ENCODE peak calls at places on chromosome 10, in ten cellular contexts. One of them, this sample, is unnamed.

GRCh38 chr10:5732141-5732540 is 47.5 kb downstream of the TASOR2 start:
- DNase-seq in lower leg skin: no peak
- DNase-seq in GM12865: no peak
- DNase-seq in NT2/D1: no peak
- DNase-seq in brain microvascular endothelial cell: no peak
- DNase-seq in neural progenitor cell: no peak
- DNase-seq in A549: no peak
- DNase-seq in skeletal muscle cell: no peak
- DNase-seq in AG04450: no peak
- DNase-seq in kidney epithelial cell: no peak
- DNase-seq in this sample: no peak

GRCh38 chr10:13983035-13983434 is 347.7 kb downstream of the FRMD4A start:
- DNase-seq in lower leg skin: no peak
- DNase-seq in GM12865: no peak
- DNase-seq in NT2/D1: no peak
- DNase-seq in brain microvascular endothelial cell: no peak
- DNase-seq in neural progenitor cell: no peak
- DNase-seq in A549: no peak
- DNase-seq in skeletal muscle cell: no peak
- DNase-seq in AG04450: no peak
- DNase-seq in kidney epithelial cell: no peak
- DNase-seq in this sample: no peak

GRCh38 chr10:34985823-34986222 is 104.3 kb downstream of the CUL2 start:
- DNase-seq in lower leg skin: peak; percentile 20
- DNase-seq in GM12865: no peak
- DNase-seq in NT2/D1: no peak
- DNase-seq in brain microvascular endothelial cell: no peak
- DNase-seq in neural progenitor cell: peak; percentile 51
- DNase-seq in A549: no peak
- DNase-seq in skeletal muscle cell: no peak
- DNase-seq in AG04450: no peak
- DNase-seq in kidney epithelial cell: no peak
- DNase-seq in this sample: no peak

GRCh38 chr10:92594194-92594593 is 1.3 kb downstream of the KIF11 start:
- DNase-seq in lower leg skin: no peak
- DNase-seq in GM12865: peak; percentile 50
- DNase-seq in NT2/D1: no peak
- DNase-seq in brain microvascular endothelial cell: no peak
- DNase-seq in neural progenitor cell: no peak
- DNase-seq in A549: no peak
- DNase-seq in skeletal muscle cell: no peak
- DNase-seq in AG04450: no peak
- DNase-seq in kidney epithelial cell: no peak
- DNase-seq in this sample: no peak

GRCh38 chr10:36730316-36730715 is 395.1 kb upstream of the ANKRD30A start:
- DNase-seq in lower leg skin: no peak
- DNase-seq in GM12865: no peak
- DNase-seq in NT2/D1: no peak
- DNase-seq in brain microvascular endothelial cell: no peak
- DNase-seq in neural progenitor cell: no peak
- DNase-seq in A549: no peak
- DNase-seq in skeletal muscle cell: no peak
- DNase-seq in AG04450: no peak
- DNase-seq in kidney epithelial cell: no peak
- DNase-seq in this sample: no peak

GRCh38 chr10:116470768-116471415 is 43.2 kb downstream of the PNLIPRP3 start:
- DNase-seq in lower leg skin: no peak
- DNase-seq in GM12865: no peak
- DNase-seq in NT2/D1: no peak
- DNase-seq in brain microvascular endothelial cell: peak; percentile 1
- DNase-seq in neural progenitor cell: peak; percentile 43
- DNase-seq in A549: peak; percentile 37
- DNase-seq in skeletal muscle cell: no peak
- DNase-seq in AG04450: no peak
- DNase-seq in kidney epithelial cell: no peak
- DNase-seq in this sample: peak; percentile 45

GRCh38 chr10:73810735-73811465 is 498 bp downstream of the NDST2 start:
- DNase-seq in lower leg skin: peak; percentile 91
- DNase-seq in GM12865: peak; percentile 69
- DNase-seq in NT2/D1: no peak
- DNase-seq in brain microvascular endothelial cell: no peak
- DNase-seq in neural progenitor cell: peak; percentile 61
- DNase-seq in A549: peak; percentile 58
- DNase-seq in skeletal muscle cell: no peak
- DNase-seq in AG04450: no peak
- DNase-seq in kidney epithelial cell: no peak
- DNase-seq in this sample: peak; percentile 57

GRCh38 chr10:20598590-20598989 is 298.5 kb downstream of the NEBL start:
- DNase-seq in lower leg skin: peak; percentile 87
- DNase-seq in GM12865: no peak
- DNase-seq in NT2/D1: peak; percentile 40
- DNase-seq in brain microvascular endothelial cell: peak; percentile 95
- DNase-seq in neural progenitor cell: no peak
- DNase-seq in A549: peak; percentile 10
- DNase-seq in skeletal muscle cell: peak; percentile 93
- DNase-seq in AG04450: peak; percentile 11
- DNase-seq in kidney epithelial cell: peak; percentile 85
- DNase-seq in this sample: no peak

GRCh38 chr10:129959544-129960492 is 4.3 kb downstream of the EBF3 start:
- DNase-seq in lower leg skin: peak; percentile 80
- DNase-seq in GM12865: no peak
- DNase-seq in NT2/D1: no peak
- DNase-seq in brain microvascular endothelial cell: no peak
- DNase-seq in neural progenitor cell: peak; percentile 65
- DNase-seq in A549: no peak
- DNase-seq in skeletal muscle cell: no peak
- DNase-seq in AG04450: no peak
- DNase-seq in kidney epithelial cell: no peak
- DNase-seq in this sample: no peak

GRCh38 chr10:118459642-118460193 is 117.6 kb upstream of the FAM204A start:
- DNase-seq in lower leg skin: peak; percentile 89
- DNase-seq in GM12865: peak; percentile 51
- DNase-seq in NT2/D1: peak; percentile 50
- DNase-seq in brain microvascular endothelial cell: peak; percentile 67
- DNase-seq in neural progenitor cell: peak; percentile 88
- DNase-seq in A549: peak; percentile 65
- DNase-seq in skeletal muscle cell: no peak
- DNase-seq in AG04450: peak; percentile 18
- DNase-seq in kidney epithelial cell: no peak
- DNase-seq in this sample: peak; percentile 79

GRCh38 chr10:76397210-76397881 is 965.9 kb downstream of the LRMDA start:
- DNase-seq in lower leg skin: no peak
- DNase-seq in GM12865: no peak
- DNase-seq in NT2/D1: no peak
- DNase-seq in brain microvascular endothelial cell: peak; percentile 69
- DNase-seq in neural progenitor cell: no peak
- DNase-seq in A549: no peak
- DNase-seq in skeletal muscle cell: peak; percentile 31
- DNase-seq in AG04450: no peak
- DNase-seq in kidney epithelial cell: no peak
- DNase-seq in this sample: no peak

GRCh38 chr10:124262249-124262865 is 156.4 kb downstream of the OAT start:
- DNase-seq in lower leg skin: no peak
- DNase-seq in GM12865: no peak
- DNase-seq in NT2/D1: no peak
- DNase-seq in brain microvascular endothelial cell: no peak
- DNase-seq in neural progenitor cell: no peak
- DNase-seq in A549: no peak
- DNase-seq in skeletal muscle cell: no peak
- DNase-seq in AG04450: no peak
- DNase-seq in kidney epithelial cell: no peak
- DNase-seq in this sample: no peak

GRCh38 chr10:69880301-69881081 is 78.8 kb downstream of the COL13A1 start:
- DNase-seq in lower leg skin: no peak
- DNase-seq in GM12865: peak; percentile 13
- DNase-seq in NT2/D1: no peak
- DNase-seq in brain microvascular endothelial cell: no peak
- DNase-seq in neural progenitor cell: no peak
- DNase-seq in A549: no peak
- DNase-seq in skeletal muscle cell: no peak
- DNase-seq in AG04450: no peak
- DNase-seq in kidney epithelial cell: no peak
- DNase-seq in this sample: no peak

DNA sequence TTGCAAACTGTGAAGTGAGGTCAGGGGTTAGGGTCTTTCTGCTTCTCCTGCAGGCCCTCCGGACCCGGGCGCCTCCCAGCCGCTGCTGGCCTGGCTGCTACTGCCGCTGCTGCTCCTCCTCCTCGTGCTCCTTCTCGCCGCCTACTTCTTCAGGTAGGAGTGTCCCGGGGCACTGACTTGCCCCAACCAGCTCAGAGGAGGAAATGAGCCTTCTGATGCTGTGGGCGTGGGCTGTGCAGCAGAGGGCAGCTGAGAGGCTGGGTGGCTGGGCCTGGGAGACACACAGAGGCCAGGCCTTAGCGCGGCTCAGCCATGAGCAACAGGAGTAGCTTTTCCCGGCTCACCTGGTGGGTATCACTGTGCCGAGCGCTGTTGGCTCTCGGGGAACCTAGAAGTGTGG is 78.9 kb downstream of the MKI67 start:
- DNase-seq in lower leg skin: peak; percentile 94
- DNase-seq in GM12865: peak; percentile 92
- DNase-seq in NT2/D1: no peak
- DNase-seq in brain microvascular endothelial cell: peak; percentile 20
- DNase-seq in neural progenitor cell: peak; percentile 72
- DNase-seq in A549: no peak
- DNase-seq in skeletal muscle cell: no peak
- DNase-seq in AG04450: no peak
- DNase-seq in kidney epithelial cell: peak; percentile 78
- DNase-seq in this sample: peak; percentile 92
- H3K4me3 ChIP-seq in lower leg skin: no peak overlapping the region
- H3K4me3 ChIP-seq in GM12865: peak overlapping the region; percentile 65
- H3K4me3 ChIP-seq in NT2/D1: no peak overlapping the region
- H3K4me3 ChIP-seq in brain microvascular endothelial cell: no peak overlapping the region
- H3K4me3 ChIP-seq in neural progenitor cell: no peak overlapping the region
- H3K4me3 ChIP-seq in A549: no peak overlapping the region
- H3K4me3 ChIP-seq in skeletal muscle cell: no peak overlapping the region
- H3K4me3 ChIP-seq in AG04450: no peak overlapping the region
- H3K4me3 ChIP-seq in kidney epithelial cell: peak overlapping the region; percentile 25
- H3K4me3 ChIP-seq in this sample: peak overlapping the region; percentile 32

GRCh38 chr10:47360419-47361040 is 12.4 kb downstream of the RBP3 start:
- DNase-seq in lower leg skin: peak; percentile 73
- DNase-seq in GM12865: no peak
- DNase-seq in NT2/D1: no peak
- DNase-seq in brain microvascular endothelial cell: peak; percentile 20
- DNase-seq in neural progenitor cell: no peak
- DNase-seq in A549: no peak
- DNase-seq in skeletal muscle cell: no peak
- DNase-seq in AG04450: no peak
- DNase-seq in kidney epithelial cell: no peak
- DNase-seq in this sample: no peak
- H3K4me3 ChIP-seq in lower leg skin: no peak overlapping the region
- H3K4me3 ChIP-seq in GM12865: no peak overlapping the region
- H3K4me3 ChIP-seq in NT2/D1: no peak overlapping the region
- H3K4me3 ChIP-seq in brain microvascular endothelial cell: no peak overlapping the region
- H3K4me3 ChIP-seq in neural progenitor cell: no peak overlapping the region
- H3K4me3 ChIP-seq in A549: no peak overlapping the region
- H3K4me3 ChIP-seq in skeletal muscle cell: no peak overlapping the region
- H3K4me3 ChIP-seq in AG04450: no peak overlapping the region
- H3K4me3 ChIP-seq in kidney epithelial cell: no peak overlapping the region
- H3K4me3 ChIP-seq in this sample: no peak overlapping the region

GRCh38 chr10:78406648-78407008 is 373.0 kb downstream of the RPS24 start:
- DNase-seq in lower leg skin: no peak
- DNase-seq in GM12865: no peak
- DNase-seq in NT2/D1: no peak
- DNase-seq in brain microvascular endothelial cell: no peak
- DNase-seq in neural progenitor cell: no peak
- DNase-seq in A549: no peak
- DNase-seq in skeletal muscle cell: no peak
- DNase-seq in AG04450: no peak
- DNase-seq in kidney epithelial cell: no peak
- DNase-seq in this sample: no peak
- H3K4me3 ChIP-seq in lower leg skin: no peak overlapping the region
- H3K4me3 ChIP-seq in GM12865: no peak overlapping the region
- H3K4me3 ChIP-seq in NT2/D1: peak overlapping the region; percentile 34
- H3K4me3 ChIP-seq in brain microvascular endothelial cell: peak overlapping the region; percentile 57
- H3K4me3 ChIP-seq in neural progenitor cell: peak overlapping the region; percentile 65
- H3K4me3 ChIP-seq in A549: no peak overlapping the region
- H3K4me3 ChIP-seq in skeletal muscle cell: peak overlapping the region; percentile 40
- H3K4me3 ChIP-seq in AG04450: peak overlapping the region; percentile 60
- H3K4me3 ChIP-seq in kidney epithelial cell: peak overlapping the region; percentile 22
- H3K4me3 ChIP-seq in this sample: peak overlapping the region; percentile 25

GRCh38 chr10:17077905-17078289 is 51.7 kb downstream of the CUBN start:
- DNase-seq in lower leg skin: no peak
- DNase-seq in GM12865: no peak
- DNase-seq in NT2/D1: no peak
- DNase-seq in brain microvascular endothelial cell: no peak
- DNase-seq in neural progenitor cell: no peak
- DNase-seq in A549: no peak
- DNase-seq in skeletal muscle cell: no peak
- DNase-seq in AG04450: no peak
- DNase-seq in kidney epithelial cell: no peak
- DNase-seq in this sample: no peak

GRCh38 chr10:17075510-17075909 is 54.1 kb downstream of the CUBN start:
- DNase-seq in lower leg skin: no peak
- DNase-seq in GM12865: no peak
- DNase-seq in NT2/D1: no peak
- DNase-seq in brain microvascular endothelial cell: peak; percentile 93
- DNase-seq in neural progenitor cell: no peak
- DNase-seq in A549: peak; percentile 28
- DNase-seq in skeletal muscle cell: peak; percentile 84
- DNase-seq in AG04450: peak; percentile 78
- DNase-seq in kidney epithelial cell: peak; percentile 77
- DNase-seq in this sample: no peak

GRCh38 chr10:17076626-17077025 is 53.0 kb downstream of the CUBN start:
- DNase-seq in lower leg skin: no peak
- DNase-seq in GM12865: no peak
- DNase-seq in NT2/D1: no peak
- DNase-seq in brain microvascular endothelial cell: no peak
- DNase-seq in neural progenitor cell: no peak
- DNase-seq in A549: no peak
- DNase-seq in skeletal muscle cell: no peak
- DNase-seq in AG04450: no peak
- DNase-seq in kidney epithelial cell: no peak
- DNase-seq in this sample: no peak

GRCh38 chr10:17075975-17076374 is 53.6 kb downstream of the CUBN start:
- DNase-seq in lower leg skin: no peak
- DNase-seq in GM12865: no peak
- DNase-seq in NT2/D1: no peak
- DNase-seq in brain microvascular endothelial cell: no peak
- DNase-seq in neural progenitor cell: no peak
- DNase-seq in A549: no peak
- DNase-seq in skeletal muscle cell: no peak
- DNase-seq in AG04450: no peak
- DNase-seq in kidney epithelial cell: no peak
- DNase-seq in this sample: no peak

DNA sequence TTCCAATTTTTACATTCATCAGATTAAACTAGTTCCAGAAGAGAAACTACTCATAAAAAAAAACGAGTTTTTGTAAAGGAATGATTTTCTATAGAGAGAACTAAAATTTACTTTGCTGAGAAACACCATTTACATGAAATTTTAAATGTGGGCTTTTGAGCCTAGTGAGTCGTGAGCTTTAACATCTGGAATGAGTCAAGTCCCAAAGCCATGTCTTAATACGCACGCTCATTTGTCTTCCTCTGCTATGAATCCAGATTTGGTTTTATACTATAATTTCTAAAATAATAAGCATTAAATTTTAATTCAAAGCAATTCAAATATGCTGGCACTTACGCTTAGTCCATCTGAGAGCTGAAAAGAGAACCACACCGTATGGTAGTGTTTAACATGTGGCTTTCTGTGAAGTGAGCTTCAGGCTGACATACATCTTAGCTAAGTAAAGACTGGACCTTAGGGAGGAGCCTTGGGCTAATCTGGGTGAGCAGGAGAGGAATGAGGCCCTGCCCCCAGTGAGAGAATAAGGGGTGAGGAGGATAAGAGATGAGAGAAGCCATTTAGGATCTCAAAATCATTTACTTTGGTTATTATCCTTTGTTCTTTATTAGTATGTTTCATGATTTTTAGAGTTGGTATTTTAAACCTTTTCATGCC is 52.2 kb downstream of the CUBN start:
- DNase-seq in lower leg skin: no peak
- DNase-seq in GM12865: no peak
- DNase-seq in NT2/D1: no peak
- DNase-seq in brain microvascular endothelial cell: no peak
- DNase-seq in neural progenitor cell: no peak
- DNase-seq in A549: no peak
- DNase-seq in skeletal muscle cell: no peak
- DNase-seq in AG04450: no peak
- DNase-seq in kidney epithelial cell: no peak
- DNase-seq in this sample: no peak
- H3K4me3 ChIP-seq in lower leg skin: no peak overlapping the region
- H3K4me3 ChIP-seq in GM12865: no peak overlapping the region
- H3K4me3 ChIP-seq in NT2/D1: no peak overlapping the region
- H3K4me3 ChIP-seq in brain microvascular endothelial cell: no peak overlapping the region
- H3K4me3 ChIP-seq in neural progenitor cell: no peak overlapping the region
- H3K4me3 ChIP-seq in A549: no peak overlapping the region
- H3K4me3 ChIP-seq in skeletal muscle cell: no peak overlapping the region
- H3K4me3 ChIP-seq in AG04450: no peak overlapping the region
- H3K4me3 ChIP-seq in kidney epithelial cell: no peak overlapping the region
- H3K4me3 ChIP-seq in this sample: no peak overlapping the region